ENCODE peak calls at places on chromosome 21, in six cellular contexts. D is effector memory CD8-positive, alpha-beta T cell; U is type B pancreatic cell; C is DMS79 treated with DMSO at 0.1 percent for 48 hours; V is left cardiac atrium; A is stimulated activated naive CD8-positive, alpha-beta T cell treated with anti-CD3 and anti-CD28 coated beads, Interleukin-15, amount 100 ng/mL, for 72 hours. W is an unnamed sample.

GRCh38 chr21:40902993-40903392 is 56.0 kb upstream of the DSCAM start:
- DNase-seq in C (no peak), U (peak), V (no peak), D (no peak), A (no peak), W (no peak)

GRCh38 chr21:42815217-42815616 is 64.1 kb downstream of the WDR4 start:
- DNase-seq in V (no peak), A (no peak), U (no peak), C (no peak), D (no peak), W (no peak)

GRCh38 chr21:46237474-46237873 is 8.9 kb upstream of the LSS start:
- DNase-seq in V (no peak), A (no peak), C (no peak), D (no peak), U (no peak), W (no peak)

GRCh38 chr21:44512496-44513388 is 27.3 kb downstream of the KRTAP10-1 start:
- DNase-seq in V (no peak), D (no peak), A (no peak), C (no peak), U (no peak), W (no peak)

GRCh38 chr21:18253809-18254208 is 9.2 kb downstream of the CHODL start:
- DNase-seq in U (no peak), V (no peak), A (no peak), D (no peak), C (no peak), W (no peak)

GRCh38 chr21:17709266-17709611 is 96.5 kb upstream of the BTG3 start:
- DNase-seq in U (no peak), A (no peak), V (no peak), D (no peak), C (no peak), W (no peak)

GRCh38 chr21:38664821-38665220 is 140.9 kb upstream of the ETS2 start:
- DNase-seq in U (no peak), D (no peak), C (no peak), V (no peak), A (no peak), W (no peak)

GRCh38 chr21:40054403-40054802 is 187.2 kb downstream of the PCP4 start:
- DNase-seq in A (no peak), C (peak), V (peak), U (no peak), D (no peak), W (peak)

GRCh38 chr21:38376693-38377092 is 119.9 kb downstream of the KCNJ15 start:
- DNase-seq in C (no peak), V (peak), D (no peak), A (no peak), U (no peak), W (no peak)

GRCh38 chr21:28444131-28444530 is 548.5 kb downstream of the LTN1 start:
- DNase-seq in C (no peak), U (no peak), D (no peak), V (no peak), A (no peak), W (no peak)

GRCh38 chr21:23218667-23219066 is 2220.5 kb downstream of the NCAM2 start:
- DNase-seq in V (no peak), D (no peak), U (no peak), A (no peak), C (no peak), W (no peak)

GRCh38 chr21:33254766-33255165 is 11.4 kb upstream of the IL10RB start:
- DNase-seq in U (no peak), C (peak), A (no peak), V (no peak), D (no peak), W (no peak)

GRCh38 chr21:46397211-46397905 is 61.3 kb upstream of the DIP2A start:
- DNase-seq in D (no peak), C (no peak), V (no peak), A (no peak), U (no peak), W (no peak)

GRCh38 chr21:30257773-30258172 is 25.0 kb downstream of the KRTAP24-1 start:
- DNase-seq in C (no peak), D (no peak), U (no peak), V (no peak), A (no peak), W (no peak)

GRCh38 chr21:29196021-29196663 is 65.7 kb downstream of the MAP3K7CL start:
- DNase-seq in U (no peak), D (peak), V (peak), C (no peak), A (peak), W (peak)

GRCh38 chr21:31370281-31370892 is 26.3 kb upstream of the TIAM1 start:
- DNase-seq in C (no peak), U (no peak), A (no peak), D (no peak), V (no peak), W (no peak)

GRCh38 chr21:33026878-33027400 is 1.2 kb downstream of the OLIG2 start:
- DNase-seq in U (no peak), D (no peak), V (no peak), C (no peak), A (no peak), W (peak)

GRCh38 chr21:26169061-26169610 is 1.4 kb downstream of the APP start:
- DNase-seq in D (no peak), C (peak), V (peak), U (no peak), A (peak), W (peak)

GRCh38 chr21:43942201-43942600 is 69.9 kb upstream of the TRAPPC10 start:
- DNase-seq in D (no peak), V (no peak), A (no peak), C (no peak), U (no peak), W (no peak)

GRCh38 chr21:37546949-37547614 is 180.5 kb downstream of the DYRK1A start:
- DNase-seq in C (peak), D (no peak), V (no peak), U (no peak), A (no peak), W (peak)

GRCh38 chr21:41712201-41712600 is 54.7 kb downstream of the RIPK4 start:
- DNase-seq in U (no peak), A (no peak), D (no peak), V (no peak), C (no peak), W (no peak)

GRCh38 chr21:27647921-27648320 is 681.0 kb upstream of the ADAMTS5 start:
- DNase-seq in V (no peak), U (no peak), D (no peak), A (no peak), C (no peak), W (no peak)

GRCh38 chr21:39885119-39885848 is 18.0 kb downstream of the PCP4 start:
- DNase-seq in V (peak), D (no peak), A (no peak), U (no peak), C (peak), W (peak)

GRCh38 chr21:34690041-34690792 is 21.4 kb downstream of the CLIC6 start:
- DNase-seq in C (peak), U (no peak), A (no peak), V (no peak), D (no peak), W (no peak)

GRCh38 chr21:27505516-27505915 is 538.6 kb upstream of the ADAMTS5 start:
- DNase-seq in D (no peak), U (no peak), V (no peak), C (no peak), A (no peak), W (no peak)

GRCh38 chr21:37358392-37358791 is 8.2 kb upstream of the DYRK1A start:
- DNase-seq in C (no peak), A (no peak), U (no peak), D (no peak), V (no peak), W (no peak)

GRCh38 chr21:38355992-38356781 is 99.4 kb downstream of the KCNJ15 start:
- DNase-seq in A (peak), C (peak), D (peak), V (peak), U (peak), W (peak)

GRCh38 chr21:35578831-35579470 is 481.4 kb downstream of the SETD4 start:
- DNase-seq in A (no peak), U (no peak), V (no peak), C (no peak), D (no peak), W (no peak)

GRCh38 chr21:42145569-42146250 is 73.2 kb upstream of the ABCG1 start:
- DNase-seq in V (peak), A (peak), U (no peak), D (peak), C (peak), W (peak)

GRCh38 chr21:36747815-36748381 is 49.0 kb downstream of the SIM2 start:
- DNase-seq in V (no peak), C (peak), A (peak), U (peak), D (no peak), W (no peak)

GRCh38 chr21:35540950-35541632 is 492.0 kb upstream of the RUNX1 start:
- DNase-seq in A (no peak), C (no peak), V (no peak), D (no peak), U (no peak), W (no peak)

GRCh38 chr21:33262921-33263320 is 3.2 kb upstream of the IL10RB start:
- DNase-seq in A (no peak), U (peak), C (no peak), D (no peak), V (no peak), W (no peak)

GRCh38 chr21:28099296-28099695 is 893.4 kb downstream of the LTN1 start:
- DNase-seq in D (no peak), U (no peak), C (no peak), V (peak), A (no peak), W (peak)

GRCh38 chr21:28489197-28489596 is 503.5 kb downstream of the LTN1 start:
- DNase-seq in A (no peak), V (no peak), U (no peak), D (no peak), C (no peak), W (no peak)

GRCh38 chr21:38455403-38455802 is 42.9 kb downstream of the ERG start:
- DNase-seq in V (no peak), A (no peak), U (no peak), D (no peak), C (no peak), W (no peak)

GRCh38 chr21:33300701-33301631 is 23.8 kb upstream of the IFNAR1 start:
- DNase-seq in C (no peak), V (no peak), A (no peak), U (no peak), D (no peak), W (no peak)

GRCh38 chr21:33824156-33824941 is 91.3 kb downstream of the ATP5PO start:
- DNase-seq in V (no peak), D (no peak), A (no peak), U (no peak), C (no peak), W (no peak)

GRCh38 chr21:18350216-18350615 is 53.4 kb downstream of the TMPRSS15 start:
- DNase-seq in V (no peak), D (no peak), C (no peak), U (no peak), A (no peak), W (no peak)

GRCh38 chr21:41663805-41664788 is 102.8 kb downstream of the RIPK4 start:
- DNase-seq in A (no peak), U (no peak), C (no peak), V (no peak), D (no peak), W (no peak)

GRCh38 chr21:45460611-45461368 is 55.8 kb downstream of the COL18A1 start:
- DNase-seq in D (no peak), U (no peak), V (no peak), C (no peak), A (no peak), W (no peak)